ENCODE peak calls at places on chromosomes 12 and 14, in nine cellular contexts. One of them, this sample, is unnamed.

GRCh38 chr12:57476993-57477709 is 2.5 kb downstream of the ARHGAP9 start:
- DNase-seq in stomach: no peak
- DNase-seq in tibial artery: no peak
- DNase-seq in K562: no peak
- DNase-seq in fibroblast of lung: no peak
- DNase-seq in effector memory CD4-positive, alpha-beta T cell: no peak
- DNase-seq in brain microvascular endothelial cell: no peak
- DNase-seq in tibial nerve: no peak
- DNase-seq in A673: no peak
- DNase-seq in this sample: no peak

GRCh38 chr12:32419520-32419960 is 20.2 kb downstream of the FGD4 start:
- DNase-seq in stomach: no peak
- DNase-seq in tibial artery: no peak
- DNase-seq in K562: no peak
- DNase-seq in fibroblast of lung: peak; percentile 61
- DNase-seq in effector memory CD4-positive, alpha-beta T cell: no peak
- DNase-seq in brain microvascular endothelial cell: peak; percentile 10
- DNase-seq in tibial nerve: no peak
- DNase-seq in A673: no peak
- DNase-seq in this sample: no peak

GRCh38 chr14:101223147-101223546 is 319.6 kb upstream of the RTL1 start:
- DNase-seq in stomach: no peak
- DNase-seq in tibial artery: no peak
- DNase-seq in K562: no peak
- DNase-seq in fibroblast of lung: no peak
- DNase-seq in effector memory CD4-positive, alpha-beta T cell: no peak
- DNase-seq in brain microvascular endothelial cell: no peak
- DNase-seq in tibial nerve: no peak
- DNase-seq in A673: no peak
- DNase-seq in this sample: no peak

GRCh38 chr12:20369164-20370000 is 1.0 kb downstream of the PDE3A start:
- DNase-seq in stomach: peak; percentile 27
- DNase-seq in tibial artery: peak; percentile 91
- DNase-seq in K562: no peak
- DNase-seq in fibroblast of lung: peak; percentile 76
- DNase-seq in effector memory CD4-positive, alpha-beta T cell: no peak
- DNase-seq in brain microvascular endothelial cell: peak; percentile 70
- DNase-seq in tibial nerve: peak; percentile 35
- DNase-seq in A673: peak; percentile 49
- DNase-seq in this sample: peak; percentile 38

GRCh38 chr14:59197695-59198262 is 9.3 kb downstream of the DAAM1 start:
- DNase-seq in stomach: no peak
- DNase-seq in tibial artery: no peak
- DNase-seq in K562: peak; percentile 22
- DNase-seq in fibroblast of lung: no peak
- DNase-seq in effector memory CD4-positive, alpha-beta T cell: no peak
- DNase-seq in brain microvascular endothelial cell: no peak
- DNase-seq in tibial nerve: no peak
- DNase-seq in A673: no peak
- DNase-seq in this sample: no peak

GRCh38 chr12:49703647-49704137 is 3.5 kb downstream of the FMNL3 start:
- DNase-seq in stomach: no peak
- DNase-seq in tibial artery: no peak
- DNase-seq in K562: no peak
- DNase-seq in fibroblast of lung: peak; percentile 85
- DNase-seq in effector memory CD4-positive, alpha-beta T cell: no peak
- DNase-seq in brain microvascular endothelial cell: peak; percentile 89
- DNase-seq in tibial nerve: no peak
- DNase-seq in A673: no peak
- DNase-seq in this sample: no peak

GRCh38 chr12:50112456-50113218 is 601 bp downstream of the COX14 start:
- DNase-seq in stomach: peak; percentile 41
- DNase-seq in tibial artery: no peak
- DNase-seq in K562: peak; percentile 56
- DNase-seq in fibroblast of lung: no peak
- DNase-seq in effector memory CD4-positive, alpha-beta T cell: no peak
- DNase-seq in brain microvascular endothelial cell: no peak
- DNase-seq in tibial nerve: peak; percentile 44
- DNase-seq in A673: no peak
- DNase-seq in this sample: peak; percentile 29

GRCh38 chr12:127820846-127821245 is 446.1 kb upstream of the TMEM132C start:
- DNase-seq in stomach: no peak
- DNase-seq in tibial artery: no peak
- DNase-seq in K562: no peak
- DNase-seq in fibroblast of lung: no peak
- DNase-seq in effector memory CD4-positive, alpha-beta T cell: no peak
- DNase-seq in brain microvascular endothelial cell: no peak
- DNase-seq in tibial nerve: no peak
- DNase-seq in A673: no peak
- DNase-seq in this sample: no peak

GRCh38 chr14:88005050-88005481 is at the start of gene GPR65:
- DNase-seq in stomach: no peak
- DNase-seq in tibial artery: no peak
- DNase-seq in K562: no peak
- DNase-seq in fibroblast of lung: no peak
- DNase-seq in effector memory CD4-positive, alpha-beta T cell: peak; percentile 27
- DNase-seq in brain microvascular endothelial cell: no peak
- DNase-seq in tibial nerve: no peak
- DNase-seq in A673: no peak
- DNase-seq in this sample: no peak

GRCh38 chr12:95473440-95473946 is 459 bp upstream of the METAP2 start:
- DNase-seq in stomach: peak; percentile 36
- DNase-seq in tibial artery: peak; percentile 66
- DNase-seq in K562: no peak
- DNase-seq in fibroblast of lung: peak; percentile 36
- DNase-seq in effector memory CD4-positive, alpha-beta T cell: peak; percentile 7
- DNase-seq in brain microvascular endothelial cell: peak; percentile 28
- DNase-seq in tibial nerve: peak; percentile 57
- DNase-seq in A673: peak; percentile 70
- DNase-seq in this sample: peak; percentile 15

GRCh38 chr12:41476499-41476898 is 288.4 kb downstream of the PDZRN4 start:
- DNase-seq in stomach: no peak
- DNase-seq in tibial artery: no peak
- DNase-seq in K562: no peak
- DNase-seq in fibroblast of lung: no peak
- DNase-seq in effector memory CD4-positive, alpha-beta T cell: no peak
- DNase-seq in brain microvascular endothelial cell: no peak
- DNase-seq in tibial nerve: no peak
- DNase-seq in A673: no peak
- DNase-seq in this sample: no peak

GRCh38 chr12:114976361-114976760 is 292.4 kb upstream of the TBX3 start:
- DNase-seq in stomach: no peak
- DNase-seq in tibial artery: no peak
- DNase-seq in K562: no peak
- DNase-seq in fibroblast of lung: peak; percentile 6
- DNase-seq in effector memory CD4-positive, alpha-beta T cell: no peak
- DNase-seq in brain microvascular endothelial cell: no peak
- DNase-seq in tibial nerve: no peak
- DNase-seq in A673: no peak
- DNase-seq in this sample: no peak

GRCh38 chr12:114982760-114983159 is 298.8 kb upstream of the TBX3 start:
- DNase-seq in stomach: no peak
- DNase-seq in tibial artery: no peak
- DNase-seq in K562: peak; percentile 29
- DNase-seq in fibroblast of lung: no peak
- DNase-seq in effector memory CD4-positive, alpha-beta T cell: no peak
- DNase-seq in brain microvascular endothelial cell: no peak
- DNase-seq in tibial nerve: no peak
- DNase-seq in A673: no peak
- DNase-seq in this sample: no peak

GRCh38 chr12:114984641-114985041 is 300.7 kb upstream of the TBX3 start:
- DNase-seq in stomach: no peak
- DNase-seq in tibial artery: no peak
- DNase-seq in K562: no peak
- DNase-seq in fibroblast of lung: no peak
- DNase-seq in effector memory CD4-positive, alpha-beta T cell: no peak
- DNase-seq in brain microvascular endothelial cell: no peak
- DNase-seq in tibial nerve: no peak
- DNase-seq in A673: no peak
- DNase-seq in this sample: no peak

GRCh38 chr12:114976959-114977358 is 293.0 kb upstream of the TBX3 start:
- DNase-seq in stomach: no peak
- DNase-seq in tibial artery: no peak
- DNase-seq in K562: no peak
- DNase-seq in fibroblast of lung: peak; percentile 37
- DNase-seq in effector memory CD4-positive, alpha-beta T cell: no peak
- DNase-seq in brain microvascular endothelial cell: no peak
- DNase-seq in tibial nerve: no peak
- DNase-seq in A673: no peak
- DNase-seq in this sample: no peak

DNA sequence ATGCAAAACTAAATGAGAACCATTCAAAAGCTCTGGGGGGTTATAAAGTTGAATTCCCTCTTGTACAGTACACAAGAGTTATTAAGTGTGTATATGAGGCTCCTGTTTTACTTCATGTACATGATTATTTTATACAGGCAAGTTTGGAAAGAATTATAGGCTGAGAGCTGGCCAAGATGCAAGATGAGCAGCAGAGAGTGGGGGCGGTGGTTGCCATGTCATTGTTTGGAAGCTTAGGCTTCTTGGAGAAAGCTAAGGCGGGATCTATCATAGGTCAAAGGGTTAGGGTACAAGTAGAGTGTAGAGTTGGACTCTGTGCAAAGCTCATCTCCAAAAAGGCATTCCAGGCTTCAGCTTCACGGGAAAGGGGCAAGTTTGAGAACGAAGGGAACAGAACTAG is 297.1 kb upstream of the TBX3 start:
- DNase-seq in stomach: no peak
- DNase-seq in tibial artery: no peak
- DNase-seq in K562: no peak
- DNase-seq in fibroblast of lung: no peak
- DNase-seq in effector memory CD4-positive, alpha-beta T cell: no peak
- DNase-seq in brain microvascular endothelial cell: no peak
- DNase-seq in tibial nerve: no peak
- DNase-seq in A673: no peak
- DNase-seq in this sample: no peak
- H3K36me3 ChIP-seq in stomach: no peaks in the 10 kb centered on the region
- H3K36me3 ChIP-seq in tibial artery: no peaks in the 10 kb centered on the region
- H3K36me3 ChIP-seq in K562: no peaks in the 10 kb centered on the region
- H3K36me3 ChIP-seq in fibroblast of lung: no peaks in the 10 kb centered on the region
- H3K36me3 ChIP-seq in effector memory CD4-positive, alpha-beta T cell: no peaks in the 10 kb centered on the region
- H3K36me3 ChIP-seq in brain microvascular endothelial cell: no peaks in the 10 kb centered on the region
- H3K36me3 ChIP-seq in tibial nerve: no peaks in the 10 kb centered on the region
- H3K36me3 ChIP-seq in A673: no peaks in the 10 kb centered on the region
- H3K36me3 ChIP-seq in this sample: no peaks in the 10 kb centered on the region

DNA sequence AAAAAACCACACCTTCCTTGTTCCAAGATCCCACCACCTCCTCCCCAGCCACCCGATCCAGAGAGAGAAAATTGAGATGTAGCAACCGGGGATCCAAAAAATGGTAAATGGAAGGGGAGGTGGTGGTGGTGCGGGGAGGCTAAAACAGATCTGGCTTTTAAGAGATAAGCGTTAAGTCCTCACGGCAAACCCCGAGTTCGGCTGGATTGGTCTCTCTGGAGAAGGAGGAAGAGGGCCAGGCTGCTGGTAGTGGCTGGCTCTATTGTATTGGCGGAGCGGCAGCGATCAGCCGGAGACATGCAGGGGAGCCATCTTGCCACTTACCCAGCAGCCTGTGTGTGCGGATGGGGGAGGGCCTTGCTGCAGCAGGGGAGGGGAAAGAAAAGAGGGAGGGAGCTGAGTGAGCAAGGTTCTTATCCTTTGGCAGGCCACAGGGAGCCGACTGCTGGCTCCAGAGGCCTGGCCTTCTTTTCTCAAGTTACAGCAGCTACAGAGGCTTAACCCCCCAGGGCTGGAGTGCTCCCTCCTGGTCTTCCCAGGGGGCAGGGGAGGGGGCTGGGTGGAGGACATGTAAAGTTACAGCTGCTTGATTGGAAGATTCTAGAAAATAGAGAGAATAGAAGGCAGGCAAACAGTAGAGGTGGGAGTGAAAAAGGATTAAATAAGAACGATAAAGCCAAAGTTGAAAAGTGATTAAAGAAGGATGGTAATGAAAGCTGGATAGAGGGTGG is 14.1 kb upstream of the CDH24 start:
- DNase-seq in stomach: peak; percentile 82
- DNase-seq in tibial artery: peak; percentile 94
- DNase-seq in K562: peak; percentile 80
- DNase-seq in fibroblast of lung: peak; percentile 96
- DNase-seq in effector memory CD4-positive, alpha-beta T cell: peak; percentile 67
- DNase-seq in brain microvascular endothelial cell: peak; percentile 88
- DNase-seq in tibial nerve: peak; percentile 80
- DNase-seq in A673: peak; percentile 96
- DNase-seq in this sample: peak; percentile 90
- H3K36me3 ChIP-seq in stomach: peaks cover 77% of the 10 kb centered on the region
- H3K36me3 ChIP-seq in tibial artery: peaks cover 49% of the 10 kb centered on the region
- H3K36me3 ChIP-seq in K562: peaks cover 76% of the 10 kb centered on the region
- H3K36me3 ChIP-seq in fibroblast of lung: peaks cover 24% of the 10 kb centered on the region
- H3K36me3 ChIP-seq in effector memory CD4-positive, alpha-beta T cell: peaks cover 54% of the 10 kb centered on the region
- H3K36me3 ChIP-seq in brain microvascular endothelial cell: peaks cover 55% of the 10 kb centered on the region
- H3K36me3 ChIP-seq in tibial nerve: no peaks in the 10 kb centered on the region
- H3K36me3 ChIP-seq in A673: peaks cover 71% of the 10 kb centered on the region
- H3K36me3 ChIP-seq in this sample: no peaks in the 10 kb centered on the region

DNA sequence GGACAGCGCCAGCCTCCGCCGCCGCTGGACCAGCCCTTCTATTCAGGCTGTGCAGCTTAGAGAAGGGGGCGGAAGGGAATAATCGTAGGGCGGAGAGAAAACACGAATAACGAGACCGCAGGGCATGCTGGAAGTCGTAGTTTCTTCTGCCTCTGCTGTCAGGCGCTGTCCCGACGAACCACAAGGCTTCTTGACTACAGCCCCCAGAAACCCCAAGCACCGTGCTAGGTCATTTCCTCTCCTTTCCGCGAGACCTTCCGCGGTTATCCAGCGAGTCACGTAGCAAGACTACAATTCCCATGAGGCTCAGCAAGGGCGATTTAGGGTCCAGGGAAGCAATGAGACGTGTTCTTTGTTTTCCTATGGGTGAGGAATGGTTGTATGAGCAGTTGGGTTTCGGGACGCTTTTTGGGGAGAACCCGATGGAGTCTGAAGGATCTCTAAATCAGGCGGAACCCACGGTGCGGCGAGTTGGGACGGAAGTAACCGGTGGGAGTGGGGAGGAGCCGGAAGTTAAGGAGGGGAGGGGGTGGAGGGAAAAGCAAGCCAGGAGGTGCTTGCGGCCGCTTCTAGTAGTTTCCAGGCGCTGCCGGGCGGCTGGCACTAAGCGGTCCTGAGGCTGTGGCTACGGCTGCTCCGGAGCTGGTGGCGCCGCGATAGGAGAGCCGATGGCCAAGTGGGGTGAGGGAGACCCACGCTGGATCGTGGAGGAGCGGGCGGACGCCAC is at the start of the genes AHSA1 and VIPAS39:
- DNase-seq in stomach: peak; percentile 95
- DNase-seq in tibial artery: peak; percentile 98
- DNase-seq in K562: peak; percentile 78
- DNase-seq in fibroblast of lung: peak; percentile 99
- DNase-seq in effector memory CD4-positive, alpha-beta T cell: peak; percentile 94
- DNase-seq in brain microvascular endothelial cell: peak; percentile 100
- DNase-seq in tibial nerve: peak; percentile 94
- DNase-seq in A673: peak; percentile 99
- DNase-seq in this sample: peak; percentile 98
- H3K36me3 ChIP-seq in stomach: peaks cover 46% of the 10 kb centered on the region
- H3K36me3 ChIP-seq in tibial artery: peaks cover 27% of the 10 kb centered on the region
- H3K36me3 ChIP-seq in K562: peaks cover 36% of the 10 kb centered on the region
- H3K36me3 ChIP-seq in fibroblast of lung: peaks cover 13% of the 10 kb centered on the region
- H3K36me3 ChIP-seq in effector memory CD4-positive, alpha-beta T cell: peaks cover 32% of the 10 kb centered on the region
- H3K36me3 ChIP-seq in brain microvascular endothelial cell: peaks cover 28% of the 10 kb centered on the region
- H3K36me3 ChIP-seq in tibial nerve: no peaks in the 10 kb centered on the region
- H3K36me3 ChIP-seq in A673: peaks cover 37% of the 10 kb centered on the region
- H3K36me3 ChIP-seq in this sample: peaks cover 41% of the 10 kb centered on the region

GRCh38 chr14:74048291-74048690 is 29.1 kb downstream of the BBOF1 start:
- DNase-seq in stomach: no peak
- DNase-seq in tibial artery: no peak
- DNase-seq in K562: peak; percentile 12
- DNase-seq in fibroblast of lung: peak; percentile 36
- DNase-seq in effector memory CD4-positive, alpha-beta T cell: no peak
- DNase-seq in brain microvascular endothelial cell: no peak
- DNase-seq in tibial nerve: no peak
- DNase-seq in A673: no peak
- DNase-seq in this sample: no peak

GRCh38 chr14:74049886-74050495 is 30.8 kb downstream of the BBOF1 start:
- DNase-seq in stomach: no peak
- DNase-seq in tibial artery: no peak
- DNase-seq in K562: no peak
- DNase-seq in fibroblast of lung: no peak
- DNase-seq in effector memory CD4-positive, alpha-beta T cell: no peak
- DNase-seq in brain microvascular endothelial cell: no peak
- DNase-seq in tibial nerve: no peak
- DNase-seq in A673: no peak
- DNase-seq in this sample: no peak
- H3K36me3 ChIP-seq in stomach: no peaks in the 10 kb centered on the region
- H3K36me3 ChIP-seq in tibial artery: no peaks in the 10 kb centered on the region
- H3K36me3 ChIP-seq in K562: no peaks in the 10 kb centered on the region
- H3K36me3 ChIP-seq in fibroblast of lung: no peaks in the 10 kb centered on the region
- H3K36me3 ChIP-seq in effector memory CD4-positive, alpha-beta T cell: no peaks in the 10 kb centered on the region
- H3K36me3 ChIP-seq in brain microvascular endothelial cell: no peaks in the 10 kb centered on the region
- H3K36me3 ChIP-seq in tibial nerve: no peaks in the 10 kb centered on the region
- H3K36me3 ChIP-seq in A673: no peaks in the 10 kb centered on the region
- H3K36me3 ChIP-seq in this sample: no peaks in the 10 kb centered on the region

This sample was measured in gastrocnemius medialis.